ENCODE peak calls at places on chromosomes 16 and 17, in eight cellular contexts. N is activated CD4-positive, alpha-beta T cell treated with anti-CD3 and anti-CD28 coated beads, Interleukin-2, amount 50 U/mL, for 1 hour; F is HFF-Myc; B is lower leg skin; S is uterus; G is NCI-H1092; O is endodermal cell; L is stimulated activated CD8-positive, alpha-beta memory T cell treated with anti-CD3 and anti-CD28 coated beads, Interleukin-12 subunit alpha, Interleukin-12 subunit beta, amount 100 ng/mL, for 4 hours. V is an unnamed sample.

GRCh38 chr17:77455111-77455877 is 314.5 kb downstream of the SEC14L1 start:
- DNase-seq in O (no peak), N (no peak), S (no peak), L (no peak), F (no peak), G (no peak), B (no peak), V (no peak)

GRCh38 chr17:68892658-68893057 is 62.5 kb downstream of the ABCA8 start:
- DNase-seq in O (no peak), G (no peak), S (no peak), N (no peak), L (no peak), B (no peak), F (no peak), V (no peak)

GRCh38 chr16:87662254-87663204 is 60.2 kb downstream of the JPH3 start:
- DNase-seq in F (no peak), S (no peak), N (no peak), O (no peak), B (no peak), L (no peak), G (no peak), V (no peak)

GRCh38 chr17:15891348-15891747 is 53.6 kb upstream of the ADORA2B start:
- DNase-seq in B (no peak), G (no peak), N (no peak), O (no peak), S (no peak), F (no peak), L (no peak), V (no peak)

GRCh38 chr17:68884888-68885287 is 70.3 kb downstream of the ABCA8 start:
- DNase-seq in S (no peak), O (no peak), F (no peak), L (no peak), N (no peak), B (no peak), G (no peak), V (no peak)

GRCh38 chr17:81825841-81826471 is 7.1 kb downstream of the MCRIP1 start:
- DNase-seq in L (no peak), S (no peak), O (peak), N (no peak), B (no peak), F (no peak), G (no peak), V (no peak)

GRCh38 chr16:4053663-4054479 is 62.4 kb downstream of the ADCY9 start:
- DNase-seq in S (peak), L (no peak), F (peak), N (no peak), G (peak), B (peak), O (no peak), V (no peak)

GRCh38 chr16:47965439-47965838 is 190.4 kb downstream of the ABCC12 start:
- DNase-seq in O (peak), F (no peak), L (no peak), N (no peak), B (no peak), G (peak), S (no peak), V (peak)

GRCh38 chr16:48911700-48912099 is 301.7 kb upstream of the N4BP1 start:
- DNase-seq in F (no peak), O (peak), B (no peak), S (no peak), N (no peak), L (no peak), G (no peak), V (no peak)

GRCh38 chr16:69131749-69132423 is 502 bp downstream of the CHTF8 start:
- DNase-seq in N (peak), L (peak), B (peak), O (peak), G (peak), F (no peak), S (peak), V (peak)

GRCh38 chr17:7280519-7281073 is 922 bp upstream of the SLC2A4 start:
- DNase-seq in O (peak), G (peak), B (peak), F (peak), S (peak), N (peak), L (peak), V (peak)

GRCh38 chr16:67666032-67666537 is 465 bp downstream of the ENKD1 start:
- DNase-seq in F (no peak), S (peak), B (no peak), O (peak), L (no peak), N (no peak), G (peak), V (peak)

GRCh38 chr16:81277681-81278080 is 37.1 kb upstream of the GAN start:
- DNase-seq in B (no peak), O (no peak), G (no peak), L (no peak), N (no peak), F (no peak), S (no peak), V (no peak)

GRCh38 chr17:9436629-9437028 is 139.0 kb downstream of the STX8 start:
- DNase-seq in N (no peak), L (no peak), G (no peak), S (no peak), B (no peak), F (no peak), O (no peak), V (no peak)

GRCh38 chr17:56274491-56274890 is 121.2 kb downstream of the ANKFN1 start:
- DNase-seq in S (no peak), O (no peak), B (no peak), L (no peak), G (peak), F (no peak), N (no peak), V (no peak)

GRCh38 chr16:10577305-10578202 is 2.8 kb downstream of the EMP2 start:
- DNase-seq in O (peak), B (peak), S (no peak), G (no peak), F (no peak), L (no peak), N (no peak), V (peak)

GRCh38 chr16:65176603-65177002 is 54.7 kb upstream of the CDH11 start:
- DNase-seq in G (no peak), O (no peak), B (no peak), L (no peak), N (no peak), F (peak), S (peak), V (no peak)

GRCh38 chr17:40318835-40319332 is 9.9 kb downstream of the RARA start:
- DNase-seq in F (no peak), L (no peak), O (peak), S (peak), G (no peak), N (no peak), B (peak), V (no peak)

GRCh38 chr16:61237804-61238485 is 798.3 kb downstream of the CDH8 start:
- DNase-seq in S (no peak), O (no peak), B (no peak), G (no peak), F (no peak), L (no peak), N (no peak), V (peak)

GRCh38 chr17:80274871-80275449 is 14.3 kb downstream of the RNF213 start:
- DNase-seq in G (no peak), N (no peak), F (no peak), O (no peak), B (no peak), L (no peak), S (no peak), V (no peak)

GRCh38 chr17:60141111-60142018 is 8.4 kb upstream of the CA4 start:
- DNase-seq in S (no peak), N (no peak), B (no peak), L (no peak), F (no peak), G (no peak), O (peak), V (no peak)

GRCh38 chr16:84278333-84278732 is 16.3 kb upstream of the WFDC1 start:
- DNase-seq in B (no peak), N (no peak), O (no peak), G (no peak), L (no peak), F (no peak), S (no peak), V (no peak)

GRCh38 chr17:61400786-61401279 is 1.2 kb downstream of the TBX2 start:
- DNase-seq in N (no peak), G (no peak), B (no peak), L (no peak), S (no peak), O (peak), F (no peak), V (no peak)

GRCh38 chr16:78443780-78444422 is 344.4 kb downstream of the WWOX start:
- DNase-seq in O (no peak), L (no peak), N (no peak), S (no peak), B (no peak), F (no peak), G (no peak), V (no peak)

GRCh38 chr17:78020717-78021108 is 62.2 kb downstream of the TNRC6C start:
- DNase-seq in S (no peak), B (no peak), O (no peak), N (no peak), F (no peak), G (no peak), L (no peak), V (no peak)

GRCh38 chr17:31663576-31663975 is 195.5 kb downstream of the COPRS start:
- DNase-seq in B (no peak), S (no peak), F (no peak), G (no peak), L (no peak), O (no peak), N (no peak), V (peak)

GRCh38 chr16:4801962-4802658 is at the start of gene ROGDI:
- DNase-seq in O (peak), N (peak), S (peak), G (peak), F (no peak), L (peak), B (peak), V (peak)

GRCh38 chr17:27558341-27558740 is 72.6 kb upstream of the LGALS9 start:
- DNase-seq in F (no peak), O (no peak), N (no peak), L (no peak), B (no peak), S (no peak), G (no peak), V (no peak)

GRCh38 chr16:54542805-54543504 is 256.4 kb upstream of the IRX3 start:
- DNase-seq in L (no peak), N (no peak), O (no peak), B (no peak), F (no peak), G (peak), S (no peak), V (no peak)

GRCh38 chr16:8877894-8878522 is 4.1 kb upstream of the LITAFD start:
- DNase-seq in F (no peak), L (no peak), B (no peak), G (no peak), N (no peak), S (no peak), O (peak), V (no peak)

V was measured in mesendoderm.